ENCODE peak calls at places on chromosomes 7 and 10, in ten cellular contexts. G, A, S, M, Q, F, V, I, J and X are unnamed samples.

GRCh38 chr10:49746626-49747302 is 15.4 kb downstream of the OGDHL start:
- DNase-seq in G (no peak), A (no peak), S (no peak), M (no peak), Q (no peak), F (no peak), V (no peak), I (no peak), J (no peak), X (no peak)

GRCh38 chr7:1758859-1759521 is 88.9 kb downstream of the ELFN1 start:
- DNase-seq in G (no peak), A (no peak), S (no peak), M (no peak), Q (no peak), F (no peak), V (no peak), I (no peak), J (no peak), X (no peak)

GRCh38 chr10:104337527-104337984 is 709 bp downstream of the ITPRIP start:
- DNase-seq in G (peak; percentile 77), A (peak; percentile 21), S (peak; percentile 22), M (no peak), Q (no peak), F (peak; percentile 63), V (peak; percentile 52), I (no peak), J (peak; percentile 65), X (no peak)

GRCh38 chr10:93751832-93752231 is 5.9 kb upstream of the LGI1 start:
- DNase-seq in G (peak; percentile 72), A (no peak), S (peak; percentile 22), M (no peak), Q (no peak), F (peak; percentile 61), V (no peak), I (no peak), J (no peak), X (no peak)

GRCh38 chr10:77713506-77714280 is 76.1 kb upstream of the KCNMA1 start:
- DNase-seq in G (no peak), A (no peak), S (no peak), M (no peak), Q (no peak), F (no peak), V (no peak), I (no peak), J (no peak), X (no peak)

GRCh38 chr10:29105516-29106215 is 183.2 kb upstream of the LYZL1 start:
- DNase-seq in G (no peak), A (no peak), S (peak; percentile 84), M (no peak), Q (peak; percentile 69), F (peak; percentile 52), V (no peak), I (peak; percentile 37), J (no peak), X (peak; percentile 81)

GRCh38 chr10:73899401-73899780 is 11.5 kb upstream of the PLAU start:
- DNase-seq in G (no peak), A (peak; percentile 41), S (peak; percentile 100), M (no peak), Q (peak; percentile 70), F (no peak), V (peak; percentile 64), I (peak; percentile 81), J (no peak), X (peak; percentile 87)

GRCh38 chr7:106425017-106425719 is 140.4 kb upstream of the NAMPT start:
- DNase-seq in G (no peak), A (peak; percentile 57), S (peak; percentile 72), M (peak; percentile 59), Q (peak; percentile 100), F (peak; percentile 57), V (peak; percentile 90), I (peak; percentile 98), J (peak; percentile 15), X (peak; percentile 89)

DNA sequence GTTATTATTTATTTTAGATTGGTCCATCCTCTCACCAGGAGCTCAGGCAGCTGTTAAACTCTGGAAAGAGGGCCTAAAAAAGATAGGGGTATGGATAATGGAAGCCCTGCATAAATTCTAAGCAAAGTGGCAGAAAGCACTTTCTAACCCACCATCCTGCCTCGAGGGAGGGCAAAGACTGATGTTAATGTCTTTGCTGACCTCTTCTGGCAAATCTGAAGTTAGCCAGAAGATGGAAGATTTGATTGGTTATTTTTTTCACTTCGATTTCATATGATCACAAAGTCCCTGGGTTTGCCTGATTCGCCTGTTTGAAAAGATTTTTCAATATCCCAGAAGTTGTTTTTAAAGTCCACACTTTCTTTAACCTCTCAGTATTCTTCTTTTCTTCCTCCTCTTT is 24.8 kb downstream of the OR9A2 start:
- DNase-seq in G (peak; percentile 42), A (no peak), S (peak; percentile 53), M (no peak), Q (peak; percentile 19), F (peak; percentile 34), V (no peak), I (no peak), J (no peak), X (peak; percentile 12)
- TF ChIP-seq CTCF in G (peak; percentile 77), A (no peak), S (peak; percentile 64), M (peak; percentile 51), Q (peak; percentile 4), F (peak; percentile 18), V (no peak), I (no peak), J (peak; percentile 23), X (peak; percentile 73)

GRCh38 chr7:33714208-33714607 is 191.1 kb upstream of the BMPER start:
- DNase-seq in G (no peak), A (no peak), S (no peak), M (no peak), Q (no peak), F (no peak), V (no peak), I (no peak), J (no peak), X (no peak)

GRCh38 chr7:33720139-33720538 is 185.2 kb upstream of the BMPER start:
- DNase-seq in G (no peak), A (no peak), S (no peak), M (no peak), Q (no peak), F (no peak), V (no peak), I (no peak), J (no peak), X (no peak)

GRCh38 chr7:33719059-33719581 is 186.2 kb upstream of the BMPER start:
- DNase-seq in G (no peak), A (no peak), S (no peak), M (no peak), Q (peak; percentile 54), F (no peak), V (peak; percentile 22), I (no peak), J (no peak), X (no peak)

GRCh38 chr7:33720870-33721269 is 184.5 kb upstream of the BMPER start:
- DNase-seq in G (no peak), A (no peak), S (no peak), M (no peak), Q (no peak), F (no peak), V (no peak), I (no peak), J (no peak), X (no peak)

DNA sequence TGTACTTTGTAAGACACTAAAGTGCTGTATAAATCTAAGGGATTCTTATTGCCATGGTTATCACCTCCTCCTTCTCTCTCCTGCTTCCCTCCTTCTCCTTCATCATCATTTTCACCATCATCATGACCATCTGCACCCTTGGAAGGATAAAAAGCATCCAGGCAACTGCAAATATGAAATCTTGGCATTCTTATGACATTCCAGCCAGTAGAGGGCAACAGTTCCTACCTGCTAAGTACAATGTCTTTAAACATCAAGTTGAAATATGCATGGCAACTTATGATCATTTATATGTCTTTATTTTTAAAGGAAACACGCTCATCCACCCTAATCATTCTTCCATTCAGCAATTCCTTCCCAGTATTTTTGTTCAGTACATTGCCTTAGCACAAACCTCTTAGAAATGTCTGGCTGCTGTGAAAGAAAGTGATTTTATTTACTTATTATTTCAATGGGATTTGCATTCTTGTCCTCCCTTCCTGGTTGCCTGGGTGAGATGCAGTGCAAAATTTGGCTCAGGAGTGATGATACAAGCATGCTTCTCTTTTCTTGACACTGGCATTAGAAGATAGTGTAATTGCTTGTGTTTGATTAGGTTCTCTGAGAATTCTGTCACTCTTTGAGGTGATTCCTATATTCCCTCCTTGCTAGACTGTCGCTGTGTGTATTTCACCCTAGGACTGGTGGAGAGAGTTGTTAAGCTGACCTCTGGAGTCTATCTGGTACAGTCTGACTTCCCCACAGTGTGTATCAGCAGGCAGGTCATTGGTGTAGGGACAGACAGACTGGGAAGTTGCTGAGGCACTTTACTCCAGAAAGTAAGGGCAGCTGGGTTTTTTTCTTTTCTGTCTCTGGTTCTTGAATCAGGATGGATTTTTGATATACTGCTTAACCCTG is 188.5 kb upstream of the BMPER start:
- DNase-seq in G (peak; percentile 66), A (no peak), S (peak; percentile 78), M (no peak), Q (peak; percentile 71), F (peak; percentile 14), V (peak; percentile 12), I (no peak), J (no peak), X (no peak)
- TF ChIP-seq CTCF in G (peak; percentile 77), A (peak; percentile 19), S (peak; percentile 85), M (peak; percentile 23), Q (peak; percentile 52), F (peak; percentile 93), V (peak; percentile 49), I (peak; percentile 66), J (no peak), X (peak; percentile 91)

GRCh38 chr10:79247373-79248137 is 99.7 kb upstream of the PPIF start:
- DNase-seq in G (no peak), A (no peak), S (no peak), M (no peak), Q (no peak), F (no peak), V (no peak), I (no peak), J (no peak), X (no peak)

GRCh38 chr10:79246606-79247275 is 100.5 kb upstream of the PPIF start:
- DNase-seq in G (no peak), A (no peak), S (no peak), M (no peak), Q (peak; percentile 67), F (no peak), V (peak; percentile 54), I (no peak), J (no peak), X (no peak)

GRCh38 chr10:79245539-79246208 is 101.6 kb upstream of the PPIF start:
- DNase-seq in G (no peak), A (no peak), S (no peak), M (no peak), Q (no peak), F (no peak), V (no peak), I (no peak), J (no peak), X (no peak)

GRCh38 chr10:79244841-79245504 is 102.3 kb upstream of the PPIF start:
- DNase-seq in G (no peak), A (no peak), S (no peak), M (no peak), Q (no peak), F (no peak), V (peak; percentile 45), I (no peak), J (peak; percentile 76), X (no peak)

GRCh38 chr10:79246209-79246581 is 101.1 kb upstream of the PPIF start:
- DNase-seq in G (no peak), A (peak; percentile 74), S (no peak), M (no peak), Q (no peak), F (no peak), V (peak; percentile 80), I (no peak), J (no peak), X (no peak)
- TF ChIP-seq CTCF in G (no peak), A (no peak), S (no peak), M (no peak), Q (no peak), F (no peak), V (no peak), I (no peak), J (no peak), X (no peak)

GRCh38 chr7:18320422-18320821 is 175.1 kb upstream of the HDAC9 start:
- DNase-seq in G (no peak), A (no peak), S (peak; percentile 42), M (no peak), Q (no peak), F (no peak), V (no peak), I (no peak), J (no peak), X (no peak)

GRCh38 chr7:18315241-18315640 is 180.3 kb upstream of the HDAC9 start:
- DNase-seq in G (no peak), A (no peak), S (no peak), M (no peak), Q (no peak), F (no peak), V (no peak), I (no peak), J (no peak), X (no peak)

GRCh38 chr7:18317956-18318355 is 177.6 kb upstream of the HDAC9 start:
- DNase-seq in G (no peak), A (no peak), S (no peak), M (no peak), Q (no peak), F (no peak), V (no peak), I (no peak), J (no peak), X (no peak)

GRCh38 chr7:18320971-18321567 is 174.5 kb upstream of the HDAC9 start:
- DNase-seq in G (peak; percentile 78), A (no peak), S (peak; percentile 73), M (no peak), Q (peak; percentile 66), F (peak; percentile 17), V (peak; percentile 11), I (no peak), J (peak; percentile 10), X (no peak)
- TF ChIP-seq CTCF in G (peak; percentile 59), A (peak; percentile 25), S (peak; percentile 69), M (no peak), Q (peak; percentile 54), F (peak; percentile 48), V (peak; percentile 44), I (peak; percentile 63), J (peak; percentile 81), X (peak; percentile 79)